ENCODE peak calls at places on chromosomes 3 and 15, in five cellular contexts. R, X, D, N and Y are unnamed samples. For H3K4me1, the result is how much of the 10 kb centered on the place peaks cover.

GRCh38 chr3:45112939-45113338 is 33.2 kb downstream of the CDCP1 start:
- DNase-seq in R (no peak), X (no peak), D (no peak), N (no peak), Y (no peak)

GRCh38 chr15:69576035-69576526 is 123.5 kb downstream of the RPLP1 start:
- DNase-seq in R (peak), X (peak), D (no peak), N (no peak), Y (peak)

GRCh38 chr3:115399751-115400150 is 223.6 kb upstream of the GAP43 start:
- DNase-seq in R (no peak), X (no peak), D (no peak), N (no peak), Y (peak)

GRCh38 chr3:82100378-82100777 is 338.9 kb upstream of the GBE1 start:
- DNase-seq in R (no peak), X (no peak), D (no peak), N (no peak), Y (peak)

GRCh38 chr3:133989931-133990702 is 39.6 kb downstream of the SLCO2A1 start:
- DNase-seq in R (no peak), X (peak), D (no peak), N (peak), Y (no peak)

GRCh38 chr15:34365073-34365825 is 1.7 kb downstream of the LPCAT4 start:
- DNase-seq in R (no peak), X (no peak), D (no peak), N (no peak), Y (peak)

GRCh38 chr3:55725681-55726500 is 238.8 kb upstream of the WNT5A start:
- DNase-seq in R (no peak), X (no peak), D (no peak), N (no peak), Y (no peak)

GRCh38 chr15:63605816-63606215 is 8.6 kb downstream of the FBXL22 start:
- DNase-seq in R (no peak), X (no peak), D (no peak), N (no peak), Y (no peak)

GRCh38 chr15:57220220-57220619 is 156.1 kb upstream of the CGNL1 start:
- DNase-seq in R (peak), X (no peak), D (no peak), N (no peak), Y (no peak)

GRCh38 chr3:174330303-174330702 is 528.8 kb upstream of the NAALADL2 start:
- DNase-seq in R (peak), X (no peak), D (no peak), N (no peak), Y (no peak)

GRCh38 chr3:130850044-130850797 is 43.7 kb upstream of the ATP2C1 start:
- DNase-seq in R (peak), X (no peak), D (no peak), N (no peak), Y (no peak)

GRCh38 chr15:29622637-29623036 is 199.6 kb downstream of the TJP1 start:
- DNase-seq in R (no peak), X (no peak), D (no peak), N (no peak), Y (no peak)

GRCh38 chr15:44501768-44502366 is 35.1 kb upstream of the EIF3J start:
- DNase-seq in R (peak), X (no peak), D (no peak), N (no peak), Y (peak)

GRCh38 chr15:85408270-85408746 is 27.9 kb downstream of the AKAP13 start:
- DNase-seq in R (no peak), X (no peak), D (no peak), N (no peak), Y (no peak)

GRCh38 chr3:161851941-161852566 is 355.4 kb downstream of the OTOL1 start:
- DNase-seq in R (no peak), X (peak), D (no peak), N (peak), Y (peak)

GRCh38 chr3:131110087-131110486 is 83.4 kb downstream of the NEK11 start:
- DNase-seq in R (peak), X (no peak), D (no peak), N (no peak), Y (no peak)

GRCh38 chr15:40695469-40695910 is 516 bp downstream of the RAD51 start:
- DNase-seq in R (peak), X (no peak), D (no peak), N (no peak), Y (no peak)

GRCh38 chr3:161305095-161305991 is 66.0 kb downstream of the SPTSSB start:
- DNase-seq in R (peak), X (no peak), D (no peak), N (no peak), Y (peak)

GRCh38 chr3:104388624-104389023 is 978.1 kb upstream of the ALCAM start:
- DNase-seq in R (no peak), X (no peak), D (no peak), N (no peak), Y (no peak)

GRCh38 chr3:157042226-157042625 is 117.7 kb downstream of the CCNL1 start:
- DNase-seq in R (no peak), X (no peak), D (no peak), N (no peak), Y (no peak)
- H3K4me1 ChIP-seq in R (under half), X (under half), D (under half), N (under half), Y (under half)

GRCh38 chr3:50586763-50587070 is 17.4 kb downstream of the HEMK1 start:
- DNase-seq in R (no peak), X (no peak), D (no peak), N (no peak), Y (no peak)

GRCh38 chr3:50587373-50587772 is 18.1 kb downstream of the HEMK1 start:
- DNase-seq in R (no peak), X (no peak), D (no peak), N (no peak), Y (no peak)

GRCh38 chr3:50591196-50591741 is 20.3 kb downstream of the CISH start:
- DNase-seq in R (no peak), X (no peak), D (no peak), N (no peak), Y (no peak)

GRCh38 chr3:50587806-50588758 is 18.8 kb downstream of the HEMK1 start:
- DNase-seq in R (no peak), X (no peak), D (no peak), N (no peak), Y (no peak)

DNA sequence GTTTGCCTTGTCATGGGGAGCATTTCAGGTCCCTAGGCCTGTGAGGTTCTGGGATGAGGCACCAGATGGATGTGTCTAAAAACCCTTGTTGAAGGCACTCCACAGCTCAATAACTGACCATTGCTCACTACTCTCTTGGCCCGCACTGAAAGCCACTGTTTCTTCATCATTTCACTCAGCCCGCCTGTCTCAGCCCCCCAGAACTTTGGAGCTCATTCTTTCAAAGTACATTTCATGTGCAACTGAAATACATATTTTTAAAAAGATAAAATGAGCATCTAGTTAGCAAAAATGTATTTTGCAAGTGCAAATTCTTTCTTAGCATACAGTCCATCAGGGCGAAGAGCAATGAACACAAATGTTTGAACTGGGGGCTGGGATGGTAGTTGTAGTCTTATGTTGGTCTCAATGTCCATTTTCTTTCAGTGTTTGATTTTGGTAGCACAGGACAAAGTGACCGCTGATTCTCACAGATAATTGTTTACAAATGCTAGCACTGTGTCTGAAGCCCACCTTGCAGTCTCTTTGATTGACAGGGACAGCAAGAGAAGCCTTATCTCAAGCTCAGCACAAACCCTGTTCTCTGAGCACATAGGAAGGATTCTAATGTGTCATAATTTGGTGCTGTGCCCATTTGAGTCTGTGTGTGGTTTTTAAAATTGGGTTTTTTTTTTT is 19.6 kb downstream of the HEMK1 start:
- DNase-seq in R (no peak), X (no peak), D (no peak), N (no peak), Y (no peak)
- H3K4me1 ChIP-seq in R (under half), X (under half), D (half or more), N (under half), Y (under half)

DNA sequence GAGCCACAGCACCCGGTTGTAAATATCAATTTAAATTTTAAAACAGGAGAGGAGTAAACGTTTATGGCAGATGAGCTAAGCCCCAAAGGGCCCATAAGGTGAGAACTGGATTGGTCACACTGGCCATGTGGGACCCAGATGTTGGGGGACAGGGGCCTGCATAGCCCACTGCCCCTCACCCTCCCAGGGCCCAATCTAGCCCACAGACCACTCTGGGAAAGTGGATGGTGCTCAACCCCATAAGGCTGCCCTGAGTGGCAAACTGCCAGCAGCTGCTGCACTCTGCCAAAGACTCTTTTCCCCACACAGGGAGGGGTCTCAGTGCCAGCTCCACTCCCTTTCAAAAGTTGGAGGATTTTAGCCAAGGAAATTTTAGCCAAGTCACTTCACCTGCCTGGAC is 42.5 kb downstream of the CCDC12 start:
- DNase-seq in R (no peak), X (peak), D (no peak), N (peak), Y (no peak)
- H3K4me1 ChIP-seq in R (half or more), X (under half), D (half or more), N (half or more), Y (under half)

GRCh38 chr3:71088742-71089141 is 494.8 kb downstream of the FOXP1 start:
- DNase-seq in R (no peak), X (no peak), D (no peak), N (no peak), Y (no peak)

GRCh38 chr3:71089271-71089670 is 494.3 kb downstream of the FOXP1 start:
- DNase-seq in R (no peak), X (no peak), D (no peak), N (no peak), Y (no peak)

GRCh38 chr3:71090207-71090606 is 493.3 kb downstream of the FOXP1 start:
- DNase-seq in R (no peak), X (no peak), D (no peak), N (no peak), Y (no peak)

GRCh38 chr3:71087109-71088018 is 496.2 kb downstream of the FOXP1 start:
- DNase-seq in R (peak), X (no peak), D (no peak), N (no peak), Y (no peak)

DNA sequence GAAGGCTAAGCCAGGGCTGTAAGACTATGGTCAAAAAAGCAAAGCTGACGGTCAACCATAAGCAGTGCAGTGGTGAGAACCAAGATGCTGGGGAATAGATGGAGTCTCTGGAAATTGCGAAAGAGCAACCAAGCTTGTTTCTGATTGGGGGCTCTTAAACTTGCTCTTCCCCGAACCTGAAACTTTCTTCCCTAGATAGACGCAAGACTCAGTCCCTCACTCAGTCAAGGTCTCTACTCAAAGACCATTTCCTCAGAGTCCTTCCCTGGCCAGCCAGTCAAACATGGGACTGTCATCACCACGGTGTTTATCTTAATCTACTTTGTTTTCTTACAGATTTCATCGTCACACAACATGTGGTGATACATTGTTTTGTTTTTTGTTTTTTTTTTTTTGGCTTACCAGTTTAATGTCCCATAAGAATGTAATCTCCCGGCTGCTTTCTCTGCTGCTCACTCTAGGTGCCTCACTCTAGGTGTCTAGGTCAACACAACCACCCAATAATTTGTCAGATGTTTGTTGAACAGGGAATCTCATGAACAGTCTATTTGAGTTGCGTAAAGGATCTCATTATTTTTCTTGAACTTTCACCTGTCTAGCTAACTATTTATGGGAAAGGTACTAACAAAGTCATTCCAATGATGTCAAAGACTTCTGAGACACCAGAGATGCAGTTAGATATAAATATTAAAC is 495.4 kb downstream of the FOXP1 start:
- DNase-seq in R (no peak), X (no peak), D (no peak), N (no peak), Y (no peak)
- H3K4me1 ChIP-seq in R (half or more), X (under half), D (under half), N (under half), Y (under half)

GRCh38 chr3:49929333-49930240 is at the start of gene MON1A:
- DNase-seq in R (peak), X (peak), D (peak), N (peak), Y (peak)
- H3K4me1 ChIP-seq in R (under half), X (under half), D (under half), N (under half), Y (under half)

DNA sequence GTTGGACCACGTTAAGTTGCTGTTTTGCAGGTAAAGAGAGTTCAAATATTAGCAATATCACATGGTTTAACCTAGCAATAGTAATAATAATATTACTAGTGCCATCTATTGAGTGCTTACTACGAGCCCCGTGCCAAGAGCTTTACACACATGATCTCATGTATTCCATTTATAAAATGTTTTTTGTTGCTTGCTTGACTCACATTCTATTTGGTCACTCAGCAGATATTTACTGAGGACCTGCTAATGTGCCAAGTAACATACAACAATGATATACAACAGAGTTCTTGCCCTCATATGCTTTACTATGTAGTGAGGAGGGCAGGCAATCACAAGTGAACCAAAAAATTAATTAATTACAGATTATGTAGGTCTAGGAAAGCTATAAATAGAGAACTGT is 36.7 kb downstream of the CTDSPL start:
- DNase-seq in R (no peak), X (no peak), D (no peak), N (no peak), Y (no peak)
- H3K4me1 ChIP-seq in R (under half), X (under half), D (half or more), N (under half), Y (under half)

DNA sequence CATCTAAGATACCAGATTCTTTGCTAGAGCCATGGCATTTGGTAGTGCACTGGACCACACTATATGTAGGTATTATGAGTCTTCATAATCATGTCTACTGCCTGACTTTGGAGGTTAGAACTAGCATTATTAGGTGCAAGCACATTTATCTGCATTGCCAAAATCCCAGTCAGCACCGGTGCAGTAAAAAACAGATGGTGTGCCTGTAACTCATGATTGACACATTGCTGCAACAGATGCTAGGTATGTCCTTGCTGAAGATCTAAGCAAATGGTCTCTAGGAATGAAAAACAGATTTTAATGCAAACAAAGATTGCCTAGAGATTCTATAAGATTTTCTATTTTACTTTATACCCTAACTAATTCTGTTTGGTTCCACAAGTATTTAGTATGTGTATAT is 47.7 kb downstream of the MYO5A start:
- DNase-seq in R (no peak), X (no peak), D (no peak), N (no peak), Y (no peak)
- H3K4me1 ChIP-seq in R (under half), X (under half), D (under half), N (under half), Y (under half)